ENCODE peak calls at places on chromosome 13, in ten cellular contexts. I, L, J, T, H, S, K, B, V and R are unnamed samples.
A peak's percentile ranks its signal among the peaks of the same experiment; 100 is the strongest.

GRCh38 chr13:104008571-104009435 is 942.6 kb upstream of the SLC10A2 start:
- DNase-seq in I (peak; percentile 90), L (peak; percentile 66), J (peak; percentile 89), T (no peak), H (no peak), S (no peak), K (no peak), B (no peak), V (peak; percentile 93), R (no peak)

GRCh38 chr13:34044041-34044440 is 226.1 kb downstream of the RFC3 start:
- DNase-seq in I (no peak), L (peak; percentile 14), J (no peak), T (no peak), H (no peak), S (no peak), K (no peak), B (no peak), V (peak; percentile 75), R (no peak)

GRCh38 chr13:21987793-21988192 is 316.9 kb downstream of the FGF9 start:
- DNase-seq in I (no peak), L (no peak), J (no peak), T (no peak), H (no peak), S (no peak), K (no peak), B (peak; percentile 49), V (no peak), R (no peak)

GRCh38 chr13:97329331-97329730 is 104.6 kb upstream of the RAP2A start:
- DNase-seq in I (peak; percentile 44), L (no peak), J (no peak), T (no peak), H (no peak), S (no peak), K (no peak), B (no peak), V (peak; percentile 21), R (no peak)

GRCh38 chr13:20960663-20961309 is 58.2 kb upstream of the XPO4 start:
- DNase-seq in I (no peak), L (peak; percentile 44), J (no peak), T (no peak), H (no peak), S (no peak), K (no peak), B (peak; percentile 9), V (no peak), R (no peak)

GRCh38 chr13:37934339-37935191 is 65.0 kb upstream of the TRPC4 start:
- DNase-seq in I (no peak), L (no peak), J (no peak), T (no peak), H (peak; percentile 58), S (peak; percentile 42), K (peak; percentile 2), B (no peak), V (no peak), R (no peak)

GRCh38 chr13:35720690-35721554 is 244.4 kb upstream of the MAB21L1 start:
- DNase-seq in I (peak; percentile 46), L (peak; percentile 70), J (peak; percentile 53), T (peak; percentile 13), H (peak; percentile 93), S (peak; percentile 80), K (peak; percentile 80), B (peak; percentile 48), V (no peak), R (peak; percentile 67)

GRCh38 chr13:102280366-102280765 is 121.5 kb downstream of the FGF14 start:
- DNase-seq in I (no peak), L (no peak), J (no peak), T (no peak), H (no peak), S (no peak), K (peak; percentile 23), B (no peak), V (no peak), R (no peak)

GRCh38 chr13:19961924-19962323 is 3.4 kb downstream of the ZMYM2 start:
- DNase-seq in I (peak; percentile 31), L (no peak), J (no peak), T (no peak), H (no peak), S (no peak), K (no peak), B (no peak), V (no peak), R (no peak)

GRCh38 chr13:75792526-75793187 is 156.5 kb downstream of the LMO7 start:
- DNase-seq in I (peak; percentile 56), L (no peak), J (no peak), T (no peak), H (no peak), S (no peak), K (no peak), B (no peak), V (peak; percentile 56), R (no peak)

GRCh38 chr13:108093616-108094015 is 121.7 kb downstream of the LIG4 start:
- DNase-seq in I (no peak), L (no peak), J (no peak), T (no peak), H (no peak), S (no peak), K (no peak), B (no peak), V (no peak), R (no peak)
- H2AFZ ChIP-seq in I (no peak overlapping the region), L (no peak overlapping the region), J (no peak overlapping the region), T (no peak overlapping the region), H (no peak overlapping the region), S (no peak overlapping the region), K (no peak overlapping the region), B (no peak overlapping the region), V (no peak overlapping the region), R (no peak overlapping the region)

GRCh38 chr13:91576590-91576989 is 178.2 kb downstream of the GPC5 start:
- DNase-seq in I (no peak), L (no peak), J (no peak), T (no peak), H (peak; percentile 63), S (peak; percentile 58), K (peak; percentile 53), B (peak; percentile 64), V (no peak), R (peak; percentile 52)
- H3K4me2 ChIP-seq in I (no peak overlapping the region), L (no peak overlapping the region), J (no peak overlapping the region), T (no peak overlapping the region), H (no peak overlapping the region), S (no peak overlapping the region), K (no peak overlapping the region), B (no peak overlapping the region), V (no peak overlapping the region), R (no peak overlapping the region)

DNA sequence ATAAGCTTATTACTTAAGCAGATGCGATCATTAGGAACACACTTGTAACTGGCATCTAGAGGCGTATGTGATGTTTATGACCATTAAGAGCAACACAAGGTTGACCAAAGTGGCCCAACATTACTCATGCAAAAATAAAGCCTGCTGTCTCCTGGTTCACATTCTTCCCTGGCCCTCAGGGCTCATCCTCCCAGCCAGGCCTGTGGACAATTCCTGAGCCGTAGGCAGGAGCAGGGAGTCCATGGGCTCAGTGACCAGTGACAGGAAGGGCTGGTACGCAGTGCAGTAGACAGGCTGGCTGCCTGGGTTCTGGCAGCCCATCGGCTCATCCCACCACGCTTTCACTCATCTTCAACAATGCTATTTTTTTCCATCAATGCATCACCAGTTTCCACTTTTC is 106.0 kb downstream of the STK24 start:
- DNase-seq in I (no peak), L (no peak), J (no peak), T (no peak), H (no peak), S (no peak), K (no peak), B (no peak), V (no peak), R (no peak)
- H4K20me1 ChIP-seq in I (peaks cover 26% of the 10 kb centered on the region), L (no peaks in the 10 kb centered on the region), J (no peaks in the 10 kb centered on the region), T (no peaks in the 10 kb centered on the region), H (no peaks in the 10 kb centered on the region), S (no peaks in the 10 kb centered on the region), K (peaks cover 73% of the 10 kb centered on the region), B (no peaks in the 10 kb centered on the region), V (peaks cover 12% of the 10 kb centered on the region), R (peaks cover 17% of the 10 kb centered on the region)

DNA sequence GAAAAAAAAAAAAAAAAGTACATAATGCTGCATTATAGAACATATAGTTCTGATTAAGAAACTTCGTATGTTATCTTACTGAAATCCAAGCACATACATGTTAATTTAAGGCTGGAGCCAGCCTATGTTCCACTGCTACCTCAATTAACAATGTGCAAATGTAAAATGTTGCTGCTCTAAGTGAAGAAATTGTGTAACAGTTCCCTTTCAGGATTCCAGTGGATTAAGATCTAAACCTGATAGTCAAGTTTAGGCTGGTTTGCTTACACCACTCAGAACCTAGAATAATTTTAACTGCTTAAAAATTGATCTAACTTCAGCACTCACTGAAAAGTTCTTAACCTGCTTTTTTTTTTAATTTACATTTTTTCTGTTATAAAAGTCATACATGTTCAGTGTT is 4.2 kb downstream of the VPS36 start:
- DNase-seq in I (no peak), L (peak; percentile 4), J (no peak), T (no peak), H (no peak), S (no peak), K (no peak), B (no peak), V (no peak), R (no peak)
- H2AFZ ChIP-seq in I (no peak overlapping the region), L (no peak overlapping the region), J (no peak overlapping the region), T (no peak overlapping the region), H (no peak overlapping the region), S (no peak overlapping the region), K (no peak overlapping the region), B (no peak overlapping the region), V (no peak overlapping the region), R (no peak overlapping the region)